ENCODE peak calls at places on chromosomes 16 and 17, in nine cellular contexts. L is A549; V is effector memory CD4-positive, alpha-beta T cell; P is sigmoid colon; Z is stomach; W is tibial artery; B is OCI-LY7; H is CD8-positive, alpha-beta T cell; G is prostate gland. K is an unnamed sample. For H3K4me1, the result is how much of the 10 kb centered on the place peaks cover.

GRCh38 chr17:27339836-27340550 is 46.1 kb downstream of the WSB1 start:
- DNase-seq in L (peak), V (no peak), P (no peak), Z (no peak), W (peak), B (no peak), H (peak), G (no peak), K (no peak)

GRCh38 chr17:72432143-72432604 is 311.4 kb downstream of the SOX9 start:
- DNase-seq in L (no peak), V (no peak), P (no peak), Z (no peak), W (no peak), B (no peak), H (no peak), G (no peak), K (no peak)

GRCh38 chr16:740764-741505 is at the start of gene CIAO3:
- DNase-seq in L (peak), V (peak), P (peak), Z (peak), W (peak), B (peak), H (peak), G (peak), K (peak)

GRCh38 chr16:66660422-66661209 is 35.9 kb downstream of the CMTM4 start:
- DNase-seq in L (peak), V (no peak), P (peak), Z (peak), W (peak), B (no peak), H (no peak), G (peak), K (peak)

GRCh38 chr16:22318690-22319358 is 21.6 kb downstream of the POLR3E start:
- DNase-seq in L (peak), V (peak), P (peak), Z (peak), W (no peak), B (peak), H (peak), G (no peak), K (no peak)

GRCh38 chr16:79184464-79184863 is 416.1 kb downstream of the MAF start:
- DNase-seq in L (no peak), V (no peak), P (no peak), Z (no peak), W (no peak), B (no peak), H (no peak), G (no peak), K (no peak)

GRCh38 chr17:15289285-15290185 is 24.4 kb upstream of the PMP22 start:
- DNase-seq in L (peak), V (no peak), P (no peak), Z (no peak), W (no peak), B (no peak), H (no peak), G (no peak), K (no peak)

GRCh38 chr16:86227801-86228200 is 282.5 kb upstream of the FOXF1 start:
- DNase-seq in L (no peak), V (no peak), P (no peak), Z (peak), W (no peak), B (no peak), H (no peak), G (no peak), K (no peak)

GRCh38 chr17:6969323-6969726 is 26.5 kb upstream of the ALOX12 start:
- DNase-seq in L (peak), V (no peak), P (no peak), Z (no peak), W (no peak), B (no peak), H (no peak), G (no peak), K (no peak)

GRCh38 chr17:77662796-77663195 is 295.7 kb upstream of the TNRC6C start:
- DNase-seq in L (no peak), V (no peak), P (peak), Z (no peak), W (no peak), B (no peak), H (no peak), G (no peak), K (no peak)

GRCh38 chr17:3678821-3679175 is 10.2 kb downstream of the EMC6 start:
- DNase-seq in L (no peak), V (no peak), P (no peak), Z (no peak), W (no peak), B (no peak), H (no peak), G (no peak), K (no peak)
- H3K4me1 ChIP-seq in L (under half), V (under half), P (under half), Z (under half), W (under half), B (under half), H (under half), G (under half), K (under half)

GRCh38 chr17:2012499-2012898 is 12.6 kb downstream of the RTN4RL1 start:
- DNase-seq in L (no peak), V (no peak), P (no peak), Z (no peak), W (no peak), B (no peak), H (no peak), G (no peak), K (no peak)
- H3K4me1 ChIP-seq in L (under half), V (under half), P (under half), Z (under half), W (under half), B (under half), H (under half), G (under half), K (under half)

GRCh38 chr17:40346061-40346767 is 18.3 kb downstream of the GJD3 start:
- DNase-seq in L (no peak), V (no peak), P (no peak), Z (no peak), W (no peak), B (no peak), H (no peak), G (no peak), K (no peak)

GRCh38 chr17:40345161-40346034 is 19.1 kb downstream of the GJD3 start:
- DNase-seq in L (peak), V (peak), P (peak), Z (peak), W (peak), B (no peak), H (peak), G (peak), K (peak)

GRCh38 chr17:40343126-40344119 is 21.1 kb downstream of the GJD3 start:
- DNase-seq in L (no peak), V (no peak), P (no peak), Z (no peak), W (no peak), B (no peak), H (no peak), G (no peak), K (peak)

GRCh38 chr17:40342575-40343058 is 21.9 kb downstream of the GJD3 start:
- DNase-seq in L (no peak), V (no peak), P (no peak), Z (no peak), W (no peak), B (no peak), H (no peak), G (no peak), K (peak)

GRCh38 chr17:40344321-40345160 is 20.0 kb downstream of the GJD3 start:
- DNase-seq in L (no peak), V (no peak), P (no peak), Z (no peak), W (no peak), B (no peak), H (peak), G (no peak), K (peak)
- H3K4me1 ChIP-seq in L (half or more), V (half or more), P (under half), Z (half or more), W (half or more), B (under half), H (half or more), G (under half), K (under half)

GRCh38 chr17:64648234-64648633 is 13.9 kb downstream of the SMURF2 start:
- DNase-seq in L (no peak), V (no peak), P (no peak), Z (no peak), W (no peak), B (no peak), H (no peak), G (no peak), K (no peak)

GRCh38 chr17:64653325-64653984 is 8.7 kb downstream of the SMURF2 start:
- DNase-seq in L (no peak), V (no peak), P (no peak), Z (no peak), W (no peak), B (no peak), H (no peak), G (no peak), K (no peak)

GRCh38 chr17:64653985-64654355 is 8.1 kb downstream of the SMURF2 start:
- DNase-seq in L (no peak), V (no peak), P (no peak), Z (no peak), W (no peak), B (no peak), H (no peak), G (no peak), K (no peak)

GRCh38 chr17:64655704-64656103 is 6.4 kb downstream of the SMURF2 start:
- DNase-seq in L (no peak), V (no peak), P (no peak), Z (no peak), W (no peak), B (no peak), H (no peak), G (no peak), K (no peak)

DNA sequence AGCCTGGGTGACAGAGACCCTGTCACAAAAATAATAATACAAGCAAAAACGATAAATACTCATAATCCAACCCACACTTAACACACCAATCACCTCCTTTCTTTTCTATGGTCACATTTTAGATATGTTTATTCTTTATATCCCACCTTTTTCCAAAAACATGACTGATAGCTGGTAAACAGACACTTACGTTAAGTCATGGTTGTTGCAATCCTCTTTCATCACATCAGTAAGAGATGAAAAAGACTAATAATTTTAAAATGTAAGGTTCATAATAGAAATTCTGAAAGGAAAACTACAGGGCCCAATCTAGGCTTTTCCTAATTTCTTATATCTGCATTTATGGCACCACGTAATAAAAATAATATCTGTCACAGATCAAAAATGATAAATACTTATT is 10.2 kb downstream of the SMURF2 start:
- DNase-seq in L (no peak), V (no peak), P (no peak), Z (no peak), W (no peak), B (no peak), H (no peak), G (no peak), K (no peak)
- H3K4me1 ChIP-seq in L (under half), V (under half), P (under half), Z (under half), W (under half), B (under half), H (under half), G (under half), K (under half)

GRCh38 chr16:84828322-84828721 is 8.5 kb downstream of the CRISPLD2 start:
- DNase-seq in L (no peak), V (no peak), P (no peak), Z (no peak), W (no peak), B (no peak), H (no peak), G (no peak), K (no peak)

GRCh38 chr16:84827131-84827574 is 7.4 kb downstream of the CRISPLD2 start:
- DNase-seq in L (no peak), V (no peak), P (peak), Z (no peak), W (no peak), B (no peak), H (no peak), G (no peak), K (peak)

GRCh38 chr16:84827897-84828296 is 8.1 kb downstream of the CRISPLD2 start:
- DNase-seq in L (no peak), V (no peak), P (peak), Z (no peak), W (no peak), B (no peak), H (no peak), G (no peak), K (no peak)

GRCh38 chr16:84825896-84826557 is 6.2 kb downstream of the CRISPLD2 start:
- DNase-seq in L (no peak), V (no peak), P (peak), Z (no peak), W (no peak), B (no peak), H (no peak), G (no peak), K (no peak)

GRCh38 chr16:84826558-84826941 is 6.8 kb downstream of the CRISPLD2 start:
- DNase-seq in L (no peak), V (no peak), P (peak), Z (peak), W (no peak), B (no peak), H (no peak), G (no peak), K (peak)
- H3K4me1 ChIP-seq in L (under half), V (under half), P (under half), Z (under half), W (under half), B (under half), H (under half), G (under half), K (under half)

DNA sequence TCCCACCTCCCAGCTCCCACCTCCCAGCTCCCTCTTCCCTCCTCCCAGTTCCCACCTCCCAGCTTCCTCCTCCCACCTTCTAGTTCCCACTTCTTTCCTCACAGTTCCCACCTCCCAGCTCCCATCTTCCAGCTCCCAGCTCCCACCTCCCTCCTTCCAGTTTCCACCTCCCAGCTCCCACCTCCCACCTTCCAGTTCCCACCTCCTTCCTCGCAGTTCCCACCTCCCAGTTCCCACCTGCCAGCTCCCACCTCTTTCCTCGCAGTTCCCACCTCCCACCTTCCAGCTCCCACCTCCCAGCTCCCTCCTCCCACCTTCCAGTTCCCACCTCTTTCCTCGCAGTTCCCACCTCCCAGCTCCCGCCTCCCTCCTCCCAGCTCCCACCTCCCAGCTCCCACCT is 10.4 kb upstream of the MC1R start:
- DNase-seq in L (no peak), V (no peak), P (no peak), Z (no peak), W (no peak), B (no peak), H (no peak), G (no peak), K (no peak)
- H3K4me1 ChIP-seq in L (under half), V (under half), P (under half), Z (under half), W (under half), B (under half), H (under half), G (under half), K (under half)

DNA sequence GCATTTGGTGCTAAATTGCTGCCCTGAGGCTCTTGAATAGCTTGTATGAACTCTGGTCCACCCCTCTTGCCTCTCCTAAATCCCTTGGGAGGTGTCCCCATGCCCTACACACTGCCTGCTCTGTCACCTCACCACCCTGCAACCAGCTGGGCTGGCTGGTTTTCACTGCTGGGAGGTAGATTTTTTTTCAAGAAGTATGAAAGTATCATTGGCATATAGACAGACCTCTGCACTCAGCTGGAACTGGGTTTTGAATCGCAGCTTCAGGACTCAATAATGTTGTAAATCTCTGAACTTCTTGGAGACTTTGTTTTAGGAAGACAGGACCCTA is 184.9 kb downstream of the MSI2 start:
- DNase-seq in L (no peak), V (no peak), P (no peak), Z (no peak), W (no peak), B (peak), H (no peak), G (no peak), K (no peak)
- H3K4me1 ChIP-seq in L (half or more), V (under half), P (under half), Z (under half), W (under half), B (half or more), H (under half), G (under half), K (under half)